ENCODE peak calls at places on chromosomes 1 and 21, in five cellular contexts. D is IMR-90, X is thyroid gland, I is transverse colon, C is NB4. B is an unnamed sample.

GRCh38 chr1:117652421-117652820 is 46.6 kb downstream of the TENT5C start:
- DNase-seq in D (peak), C (no peak), X (no peak), I (no peak), B (no peak)

GRCh38 chr1:233061265-233061664 is 110.9 kb downstream of the NTPCR start:
- DNase-seq in C (no peak), D (no peak), I (no peak), X (peak), B (no peak)

GRCh38 chr1:223483511-223483910 is 90.3 kb downstream of the CCDC185 start:
- DNase-seq in X (no peak), I (no peak), C (no peak), D (no peak), B (no peak)

GRCh38 chr1:21294266-21295058 is 4.2 kb upstream of the ECE1 start:
- DNase-seq in C (peak), X (no peak), D (no peak), I (peak), B (peak)

GRCh38 chr1:40153073-40153770 is 8.0 kb upstream of the RLF start:
- DNase-seq in I (no peak), X (no peak), D (peak), C (peak), B (no peak)

GRCh38 chr1:1537626-1538250 is 2.7 kb downstream of the TMEM240 start:
- DNase-seq in X (no peak), D (no peak), I (no peak), C (no peak), B (no peak)

GRCh38 chr1:155082941-155083541 is 4.4 kb downstream of the EFNA3 start:
- DNase-seq in C (no peak), X (no peak), D (no peak), I (peak), B (peak)

GRCh38 chr1:3640113-3640932 is 9.6 kb downstream of the WRAP73 start:
- DNase-seq in X (no peak), C (no peak), I (no peak), D (no peak), B (no peak)

GRCh38 chr1:234214129-234214910 is 158.9 kb upstream of the COA6 start:
- DNase-seq in X (peak), D (peak), I (peak), C (no peak), B (no peak)

GRCh38 chr1:3249846-3250501 is 181.0 kb downstream of the PRDM16 start:
- DNase-seq in C (no peak), I (peak), X (no peak), D (no peak), B (no peak)

GRCh38 chr1:41620365-41621169 is 136.1 kb upstream of the EDN2 start:
- DNase-seq in C (no peak), X (no peak), I (no peak), D (no peak), B (no peak)

GRCh38 chr1:181255270-181255929 is 166.9 kb downstream of the IER5 start:
- DNase-seq in D (peak), X (peak), I (no peak), C (no peak), B (no peak)

GRCh38 chr1:199182151-199182843 is 543.5 kb downstream of the PTPRC start:
- DNase-seq in C (peak), D (peak), X (no peak), I (no peak), B (no peak)

GRCh38 chr1:67408148-67408547 is 22.1 kb downstream of the SERBP1 start:
- DNase-seq in I (no peak), X (no peak), D (peak), C (no peak), B (no peak)

GRCh38 chr1:1917995-1918900 is 831 bp downstream of the TMEM52 start:
- DNase-seq in D (no peak), X (no peak), C (no peak), I (peak), B (no peak)

GRCh38 chr1:114670083-114671010 is 498 bp upstream of the DENND2C start:
- DNase-seq in X (peak), D (peak), C (peak), I (peak), B (peak)

GRCh38 chr1:10966233-10966632 is 46.2 kb upstream of the TARDBP start:
- DNase-seq in X (no peak), I (no peak), C (peak), D (no peak), B (no peak)

GRCh38 chr21:46599251-46599572 is 5.7 kb downstream of the S100B start:
- DNase-seq in C (no peak), X (peak), D (peak), I (no peak), B (no peak)

GRCh38 chr1:155976062-155976912 is 2.1 kb downstream of the ARHGEF2 start:
- DNase-seq in X (peak), D (peak), C (peak), I (peak), B (peak)

GRCh38 chr21:15566692-15567091 is 163.1 kb upstream of the USP25 start:
- DNase-seq in D (no peak), C (no peak), I (no peak), X (no peak), B (no peak)

GRCh38 chr1:68160021-68160420 is 72.3 kb downstream of the WLS start:
- DNase-seq in I (no peak), D (no peak), C (no peak), X (no peak), B (no peak)

GRCh38 chr1:55589656-55590297 is 374.6 kb upstream of the USP24 start:
- DNase-seq in C (no peak), X (peak), D (no peak), I (no peak), B (no peak)

GRCh38 chr1:40831001-40831732 is 31.0 kb downstream of the CITED4 start:
- DNase-seq in C (no peak), X (no peak), I (no peak), D (no peak), B (no peak)

GRCh38 chr1:41615316-41615715 is 130.8 kb upstream of the EDN2 start:
- DNase-seq in C (no peak), I (no peak), D (no peak), X (no peak), B (no peak)

GRCh38 chr21:45116066-45116465 is 41.7 kb downstream of the ADARB1 start:
- DNase-seq in D (no peak), X (no peak), C (no peak), I (no peak), B (no peak)

GRCh38 chr1:6460349-6461236 is 5.4 kb downstream of the TNFRSF25 start:
- DNase-seq in I (no peak), X (no peak), C (no peak), D (no peak), B (no peak)

GRCh38 chr1:113353581-113353980 is 36.7 kb upstream of the MAGI3 start:
- DNase-seq in I (no peak), C (no peak), D (no peak), X (no peak), B (no peak)

GRCh38 chr1:152440635-152441471 is 26.8 kb upstream of the CRNN start:
- DNase-seq in D (peak), C (peak), I (peak), X (peak), B (no peak)

GRCh38 chr1:35844826-35845225 is 37.0 kb downstream of the AGO4 start:
- DNase-seq in X (no peak), D (no peak), C (no peak), I (no peak), B (no peak)

GRCh38 chr1:52747450-52747849 is 21.2 kb downstream of the ZYG11B start:
- DNase-seq in X (no peak), C (no peak), I (no peak), D (peak), B (no peak)

GRCh38 chr1:220884981-220885918 is 6.0 kb downstream of the HLX start:
- DNase-seq in X (no peak), C (no peak), D (no peak), I (no peak), B (no peak)

GRCh38 chr1:39149509-39149908 is 55.0 kb upstream of the MACF1 start:
- DNase-seq in C (no peak), I (no peak), X (peak), D (no peak), B (no peak)

GRCh38 chr1:195663549-195664280 is 944.5 kb downstream of the KCNT2 start:
- DNase-seq in I (no peak), D (peak), X (no peak), C (peak), B (no peak)

GRCh38 chr1:230268371-230269170 is 157.6 kb downstream of the PGBD5 start:
- DNase-seq in X (peak), I (peak), D (peak), C (peak), B (peak)

GRCh38 chr1:33331444-33332356 is 10.8 kb upstream of the A3GALT2 start:
- DNase-seq in D (peak), I (no peak), X (no peak), C (no peak), B (no peak)

GRCh38 chr1:12617901-12618660 is at the start of gene DHRS3:
- DNase-seq in X (peak), D (peak), I (peak), C (peak), B (peak)
- TF ChIP-seq POLR2A in X (peak), D (no peak), I (peak), C (peak), B (peak)

GRCh38 chr1:172585861-172586260 is 52.9 kb downstream of the SUCO start:
- DNase-seq in X (no peak), D (no peak), I (no peak), C (no peak), B (no peak)

GRCh38 chr1:172585348-172585747 is 52.4 kb downstream of the SUCO start:
- DNase-seq in I (no peak), D (peak), X (no peak), C (no peak), B (no peak)

GRCh38 chr1:172581779-172582178 is 48.8 kb downstream of the SUCO start:
- DNase-seq in C (no peak), D (peak), I (no peak), X (no peak), B (no peak)

GRCh38 chr1:172581273-172581672 is 48.3 kb downstream of the SUCO start:
- DNase-seq in X (no peak), D (no peak), I (no peak), C (no peak), B (no peak)

DNA sequence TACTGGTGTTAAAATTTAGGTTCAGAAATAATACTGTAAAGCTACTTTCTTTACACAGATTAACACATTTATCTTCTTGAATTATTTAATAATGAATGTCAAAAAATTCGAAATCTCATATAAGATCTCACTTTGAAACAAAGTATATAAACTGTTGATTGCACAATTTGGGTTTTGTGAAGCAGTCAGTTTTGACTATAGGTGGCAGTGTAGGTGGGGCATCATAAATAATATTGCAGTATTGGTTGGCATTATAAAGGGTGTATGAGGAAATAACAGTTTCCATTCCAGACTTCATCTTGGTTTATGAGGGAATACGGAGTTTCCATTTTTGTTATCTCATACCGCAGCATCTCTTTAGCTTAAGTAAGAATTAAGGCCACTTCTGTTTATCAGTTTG is 49.9 kb downstream of the SUCO start:
- DNase-seq in X (no peak), I (no peak), C (peak), D (no peak), B (no peak)
- TF ChIP-seq CTCF in X (no peak), I (no peak), C (no peak), D (no peak), B (no peak)

DNA sequence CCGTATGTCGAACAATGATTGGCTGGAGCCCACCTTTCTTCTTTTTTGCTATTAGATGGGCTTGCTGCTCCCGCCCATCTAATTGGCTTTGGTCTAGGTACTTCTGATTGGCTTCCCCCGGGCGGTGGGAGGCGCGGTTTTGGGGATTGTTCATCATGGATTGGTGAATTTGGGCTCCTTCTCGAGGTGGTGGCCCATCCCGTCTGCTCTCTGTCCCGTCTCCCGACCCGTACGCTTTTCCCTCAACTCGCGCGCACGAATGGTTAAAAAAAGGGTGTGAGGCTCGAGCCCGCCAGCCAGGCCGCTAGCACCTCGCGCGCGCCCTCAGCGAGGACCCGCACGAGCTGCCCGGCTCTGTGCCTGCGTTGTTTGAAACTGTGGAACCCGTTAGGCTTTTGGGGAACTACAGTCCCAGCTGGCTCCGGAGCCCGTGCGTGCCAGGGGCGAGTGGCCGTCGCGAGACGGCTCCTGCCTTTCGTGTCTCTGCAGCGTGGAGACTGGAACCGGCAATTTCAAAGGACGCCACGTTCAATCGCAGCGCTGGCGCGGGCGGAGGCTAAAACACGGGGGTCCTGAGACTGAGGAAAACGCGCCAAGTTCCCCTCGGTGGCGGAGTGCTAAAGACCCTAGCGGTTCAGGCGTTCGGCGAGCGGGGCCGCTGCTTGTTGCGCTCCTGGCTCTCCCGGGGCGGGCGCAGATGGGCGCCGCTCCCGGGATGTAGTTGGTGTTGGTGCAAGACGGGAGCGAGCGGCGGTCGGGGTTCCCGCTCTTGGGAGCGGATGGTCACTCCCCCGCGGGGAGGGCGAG is at the start of gene USP1:
- DNase-seq in I (peak), D (peak), C (peak), X (peak), B (peak)
- TF ChIP-seq POLR2A in I (peak), D (peak), C (no peak), X (no peak), B (no peak)

DNA sequence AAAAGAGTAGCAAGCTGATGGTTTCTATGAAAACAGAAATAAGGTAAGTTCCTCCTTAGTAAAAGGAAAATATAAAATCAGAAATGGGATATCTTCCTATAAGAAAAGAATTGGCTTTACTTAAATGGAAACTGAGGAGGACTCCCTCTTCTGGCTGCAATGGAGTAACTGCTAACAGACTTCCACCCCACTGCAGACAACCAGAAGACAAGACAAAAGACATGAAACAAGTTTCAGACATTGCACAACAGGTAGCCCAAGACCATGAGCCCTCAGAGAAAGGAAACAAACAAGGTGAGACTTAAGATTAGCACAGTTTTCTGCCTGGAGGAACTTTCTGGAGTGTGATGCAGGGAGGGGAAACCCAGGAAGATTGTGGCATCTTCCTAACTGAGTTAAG is 17.0 kb upstream of the OLFML2B start:
- DNase-seq in D (peak), C (peak), X (no peak), I (no peak), B (no peak)
- TF ChIP-seq CTCF in D (peak), C (peak), X (no peak), I (no peak), B (no peak)

GRCh38 chr1:108199781-108200626 is at the start of gene SLC25A24:
- DNase-seq in X (peak), I (peak), D (peak), C (peak), B (peak)
- TF ChIP-seq POLR2A in X (no peak), I (peak), D (no peak), C (peak), B (peak)

GRCh38 chr1:207421078-207421477 is 33.0 kb upstream of the CR2 start:
- DNase-seq in D (no peak), I (no peak), C (no peak), X (no peak), B (no peak)

GRCh38 chr1:207427832-207428231 is 26.3 kb upstream of the CR2 start:
- DNase-seq in D (no peak), I (no peak), X (no peak), C (no peak), B (no peak)

GRCh38 chr1:207420109-207420508 is 34.0 kb upstream of the CR2 start:
- DNase-seq in D (no peak), X (no peak), I (no peak), C (no peak), B (no peak)

GRCh38 chr1:207424570-207425131 is 29.5 kb upstream of the CR2 start:
- DNase-seq in X (no peak), D (no peak), I (no peak), C (no peak), B (no peak)

GRCh38 chr1:207423560-207424292 is 30.4 kb upstream of the CR2 start:
- DNase-seq in I (no peak), X (no peak), D (no peak), C (no peak), B (peak)
- TF ChIP-seq CTCF in I (no peak), X (no peak), D (no peak), C (no peak), B (no peak)

GRCh38 chr1:37556712-37557196 is at the start of gene DNALI1:
- DNase-seq in I (peak), C (peak), X (peak), D (peak), B (peak)
- TF ChIP-seq POLR2A in I (no peak), C (no peak), X (no peak), D (no peak), B (no peak)

DNA sequence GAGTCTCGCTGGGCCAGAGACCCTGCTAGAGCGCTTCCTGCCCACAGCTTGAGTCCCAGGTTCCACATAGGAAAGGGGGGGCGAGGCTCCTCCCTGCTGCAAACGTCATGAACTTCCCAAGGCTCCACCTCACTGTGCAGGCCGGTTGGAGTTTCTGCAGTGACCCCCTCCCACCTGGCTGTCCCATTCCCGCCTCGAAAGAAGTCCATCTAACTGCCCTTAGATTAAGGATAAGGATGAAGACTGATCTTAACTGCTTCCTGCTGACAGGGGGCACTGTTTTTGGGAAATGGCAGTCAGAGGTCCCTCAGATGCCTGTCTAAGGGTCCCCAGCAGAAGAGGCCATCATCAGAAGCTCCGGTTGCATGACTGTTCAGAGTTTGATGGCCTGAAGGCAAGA is 62.7 kb downstream of the STUM start:
- DNase-seq in X (no peak), D (no peak), C (no peak), I (no peak), B (no peak)
- TF ChIP-seq CTCF in X (no peak), D (no peak), C (no peak), I (no peak), B (no peak)